ENCODE peak calls at places on chromosomes 2 and 18, in nine cellular contexts. U is astrocyte of the spinal cord, Y is cardiac muscle cell, K is tibial nerve, H is gastrocnemius medialis, Q is brain microvascular endothelial cell, E is H9, Z is kidney epithelial cell, D is astrocyte of the cerebellum. A is an unnamed sample.

GRCh38 chr2:106104332-106105062 is 89.6 kb downstream of the UXS1 start:
- DNase-seq in Q (peak), D (peak), U (peak), H (peak), Y (peak), Z (no peak), E (peak), K (peak), A (peak)

GRCh38 chr2:217349251-217349650 is 489.4 kb upstream of the TNP1 start:
- DNase-seq in Y (no peak), E (no peak), Z (no peak), K (no peak), Q (no peak), H (no peak), U (no peak), D (no peak), A (no peak)

GRCh38 chr2:179898873-179899272 is 37.5 kb upstream of the ZNF385B start:
- DNase-seq in U (peak), E (peak), Q (peak), Y (peak), Z (no peak), D (peak), K (no peak), H (no peak), A (peak)

GRCh38 chr2:203002054-203002821 is 12.4 kb upstream of the NBEAL1 start:
- DNase-seq in Q (no peak), U (no peak), D (no peak), H (no peak), E (no peak), Z (peak), K (no peak), Y (no peak), A (no peak)

GRCh38 chr18:45962461-45962860 is 4.7 kb downstream of the EPG5 start:
- DNase-seq in Z (peak), D (peak), U (peak), E (no peak), Q (peak), Y (peak), K (no peak), H (no peak), A (no peak)

GRCh38 chr2:21288299-21288698 is 164.5 kb downstream of the TDRD15 start:
- DNase-seq in K (no peak), U (no peak), Z (no peak), D (no peak), Y (no peak), H (no peak), Q (no peak), E (no peak), A (no peak)

GRCh38 chr2:147884796-147885195 is 40.0 kb downstream of the ACVR2A start:
- DNase-seq in H (no peak), Q (no peak), K (no peak), E (no peak), U (peak), D (no peak), Y (no peak), Z (no peak), A (no peak)

GRCh38 chr2:128623776-128624424 is 305.2 kb upstream of the HS6ST1 start:
- DNase-seq in U (peak), D (peak), Q (peak), Y (no peak), K (peak), H (no peak), Z (peak), E (no peak), A (no peak)

GRCh38 chr18:30915336-30915988 is 127.1 kb downstream of the DSC3 start:
- DNase-seq in K (no peak), H (no peak), E (no peak), U (no peak), Y (no peak), Z (no peak), D (no peak), Q (no peak), A (no peak)

GRCh38 chr2:18834341-18834740 is 245.0 kb upstream of the NT5C1B start:
- DNase-seq in H (no peak), D (no peak), Y (no peak), K (peak), Z (no peak), U (peak), Q (peak), E (no peak), A (no peak)

GRCh38 chr2:43224571-43225092 is 1.8 kb downstream of the ZFP36L2 start:
- DNase-seq in K (no peak), Q (peak), D (no peak), E (no peak), U (no peak), Y (peak), Z (no peak), H (no peak), A (peak)

GRCh38 chr2:118387509-118387908 is 299.2 kb downstream of the INSIG2 start:
- DNase-seq in K (no peak), U (peak), Q (peak), Y (no peak), H (no peak), D (no peak), E (no peak), Z (peak), A (no peak)

GRCh38 chr2:170817247-170817998 is 736 bp downstream of the GAD1 start:
- DNase-seq in Q (no peak), E (peak), H (no peak), Y (peak), K (no peak), U (peak), D (no peak), Z (no peak), A (peak)

GRCh38 chr2:121695179-121695451 is 41.6 kb downstream of the NIFK start:
- DNase-seq in Z (no peak), Y (no peak), E (no peak), D (no peak), K (no peak), Q (no peak), H (no peak), U (peak), A (no peak)

GRCh38 chr18:5574843-5575242 is 31.0 kb upstream of the EPB41L3 start:
- DNase-seq in Q (no peak), U (no peak), D (no peak), Z (no peak), Y (no peak), H (no peak), K (no peak), E (no peak), A (no peak)

GRCh38 chr2:171431677-171432167 is 2.1 kb downstream of the METTL8 start:
- DNase-seq in K (no peak), H (no peak), E (peak), Z (no peak), Y (no peak), D (no peak), Q (no peak), U (no peak), A (no peak)

GRCh38 chr2:60581461-60582282 is 28.2 kb upstream of the BCL11A start:
- DNase-seq in E (peak), Q (peak), K (peak), Y (peak), D (no peak), H (peak), Z (no peak), U (peak), A (peak)

GRCh38 chr2:171670655-171671054 is 16.6 kb upstream of the DYNC1I2 start:
- DNase-seq in U (no peak), K (no peak), H (no peak), Z (no peak), Q (peak), D (no peak), E (no peak), Y (no peak), A (no peak)

GRCh38 chr2:127128508-127128907 is 21.6 kb upstream of the BIN1 start:
- DNase-seq in Q (no peak), U (no peak), Y (peak), H (no peak), E (peak), Z (no peak), D (no peak), K (no peak), A (no peak)

GRCh38 chr2:239154971-239155805 is 245.6 kb downstream of the HDAC4 start:
- DNase-seq in U (no peak), E (peak), Q (no peak), H (peak), Y (no peak), K (no peak), Z (no peak), D (no peak), A (peak)

GRCh38 chr2:122960727-122961641 is 1064.1 kb upstream of the CNTNAP5 start:
- DNase-seq in D (peak), Z (peak), Q (peak), H (no peak), E (no peak), Y (no peak), K (no peak), U (peak), A (no peak)

GRCh38 chr2:41913311-41913710 is 134.5 kb upstream of the PKDCC start:
- DNase-seq in K (no peak), Y (no peak), Z (no peak), E (no peak), U (no peak), Q (no peak), D (no peak), H (no peak), A (no peak)

GRCh38 chr18:27824841-27825720 is 351.8 kb downstream of the CDH2 start:
- DNase-seq in E (no peak), H (no peak), Y (no peak), K (no peak), D (no peak), Q (no peak), Z (no peak), U (no peak), A (no peak)

GRCh38 chr18:62384610-62385097 is 59.5 kb downstream of the TNFRSF11A start:
- DNase-seq in H (no peak), D (no peak), U (peak), Y (no peak), Z (no peak), E (peak), K (no peak), Q (no peak), A (peak)

GRCh38 chr2:158501301-158501700 is 44.5 kb downstream of the PKP4 start:
- DNase-seq in Z (no peak), K (no peak), E (no peak), Q (no peak), D (no peak), H (no peak), U (no peak), Y (no peak), A (no peak)

GRCh38 chr2:233466991-233467603 is 99.5 kb downstream of the USP40 start:
- DNase-seq in D (no peak), Y (no peak), K (no peak), Z (no peak), H (peak), Q (no peak), E (no peak), U (no peak), A (no peak)

GRCh38 chr2:216774620-216775019 is 79.3 kb upstream of the IGFBP5 start:
- DNase-seq in E (no peak), U (peak), K (peak), Q (peak), D (peak), Y (peak), H (peak), Z (peak), A (no peak)

GRCh38 chr2:239168575-239168974 is 232.2 kb downstream of the HDAC4 start:
- DNase-seq in E (no peak), Q (no peak), K (no peak), U (no peak), D (no peak), H (peak), Z (no peak), Y (no peak), A (no peak)

GRCh38 chr2:196783431-196784094 is 15.9 kb downstream of the GTF3C3 start:
- DNase-seq in D (no peak), E (no peak), H (no peak), U (peak), K (no peak), Q (peak), Z (no peak), Y (no peak), A (no peak)

GRCh38 chr2:216318470-216318869 is 53.8 kb downstream of the MARCHF4 start:
- DNase-seq in U (no peak), Z (no peak), Q (no peak), K (no peak), D (no peak), E (peak), H (no peak), Y (no peak), A (no peak)

GRCh38 chr2:62727259-62727867 is 21.9 kb downstream of the EHBP1 start:
- DNase-seq in K (no peak), Q (no peak), U (no peak), D (no peak), Y (no peak), E (no peak), Z (no peak), H (no peak), A (no peak)

GRCh38 chr18:48020337-48021250 is 90.1 kb upstream of the SMAD2 start:
- DNase-seq in E (peak), Q (no peak), Y (no peak), Z (no peak), H (no peak), U (no peak), K (no peak), D (no peak), A (no peak)

GRCh38 chr2:199798881-199799580 is 52.0 kb downstream of the FTCDNL1 start:
- DNase-seq in Q (no peak), U (peak), E (no peak), K (no peak), D (peak), H (no peak), Y (no peak), Z (no peak), A (no peak)

GRCh38 chr18:74147491-74147778 is 199 bp downstream of the FBXO15 start:
- DNase-seq in Z (no peak), H (no peak), D (no peak), Y (no peak), K (no peak), U (no peak), E (no peak), Q (no peak), A (no peak)
- TF ChIP-seq CTCF in Z (no peak), H (no peak), D (no peak), Y (no peak), K (peak), U (no peak), E (no peak), Q (no peak), A (no peak)

GRCh38 chr18:49628993-49629795 is 67.3 kb downstream of the LIPG start:
- DNase-seq in K (no peak), Z (no peak), U (no peak), Y (no peak), Q (no peak), D (no peak), H (peak), E (no peak), A (no peak)
- TF ChIP-seq CTCF in K (no peak), Z (peak), U (peak), Y (peak), Q (peak), D (peak), H (no peak), E (peak), A (peak)

GRCh38 chr2:45653584-45653983 is 2.1 kb downstream of the PRKCE start:
- DNase-seq in Y (no peak), E (no peak), Q (no peak), H (no peak), D (peak), K (no peak), U (peak), Z (no peak), A (no peak)

GRCh38 chr2:45650851-45651414 is 542 bp upstream of the PRKCE start:
- DNase-seq in H (peak), Z (peak), U (peak), K (peak), E (peak), Q (peak), Y (peak), D (peak), A (peak)

GRCh38 chr2:45651415-45652089 is at the start of gene PRKCE:
- DNase-seq in U (peak), K (peak), Y (peak), H (peak), D (no peak), Z (no peak), Q (peak), E (peak), A (peak)

GRCh38 chr2:45653125-45653524 is 1.6 kb downstream of the PRKCE start:
- DNase-seq in E (no peak), U (no peak), Q (no peak), D (no peak), H (no peak), Y (no peak), Z (no peak), K (no peak), A (no peak)

GRCh38 chr2:45652090-45653050 is 895 bp downstream of the PRKCE start:
- DNase-seq in U (peak), H (peak), Z (no peak), Q (peak), Y (peak), E (peak), D (no peak), K (peak), A (peak)
- TF ChIP-seq CTCF in U (no peak), H (no peak), Z (no peak), Q (no peak), Y (no peak), E (no peak), D (no peak), K (no peak), A (no peak)

GRCh38 chr2:218981390-218982311 is 3.3 kb downstream of the FEV start:
- DNase-seq in U (no peak), Y (peak), K (no peak), D (no peak), H (no peak), Z (no peak), E (peak), Q (no peak), A (no peak)

GRCh38 chr2:218983263-218983970 is 1.6 kb downstream of the FEV start:
- DNase-seq in Q (no peak), D (no peak), Z (no peak), K (no peak), U (no peak), Y (no peak), E (no peak), H (no peak), A (no peak)

GRCh38 chr2:218982312-218983262 is 2.4 kb downstream of the FEV start:
- DNase-seq in D (no peak), Z (no peak), Y (no peak), K (no peak), U (no peak), H (no peak), Q (no peak), E (no peak), A (no peak)

GRCh38 chr2:218979846-218980738 is 4.9 kb downstream of the FEV start:
- DNase-seq in H (peak), U (peak), K (peak), Z (no peak), Q (peak), Y (peak), E (peak), D (peak), A (peak)

DNA sequence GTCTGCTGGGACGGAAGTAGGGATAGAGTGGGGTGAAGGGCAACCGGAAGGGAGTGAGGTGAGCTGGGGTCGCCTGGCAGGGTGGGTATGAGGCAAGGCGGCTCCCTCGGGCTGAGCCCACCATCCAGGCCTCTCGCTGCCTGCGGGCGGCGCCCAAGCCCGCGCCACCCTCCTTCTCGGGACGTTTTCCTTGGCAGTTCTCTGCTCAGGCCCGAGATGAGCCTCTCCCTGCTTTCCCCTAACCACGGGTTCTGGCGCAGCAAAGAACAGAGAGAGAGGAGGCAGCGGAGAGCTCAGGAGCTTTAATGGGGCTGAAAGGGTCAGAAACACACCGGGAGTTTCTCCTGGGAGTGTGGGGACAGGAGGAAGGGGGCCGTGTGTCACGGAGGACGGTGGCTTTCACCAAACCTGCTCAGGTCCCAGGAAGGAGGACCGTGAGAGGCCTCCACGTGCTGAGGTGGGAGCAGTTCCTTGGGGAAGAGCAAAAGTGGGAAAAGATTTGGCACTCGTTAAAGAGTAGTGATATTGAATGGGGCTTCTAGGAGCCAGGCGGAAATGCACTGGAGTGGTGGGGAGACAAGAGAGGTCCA is 4.1 kb downstream of the FEV start:
- DNase-seq in Q (no peak), U (no peak), D (no peak), H (no peak), K (no peak), Y (no peak), Z (no peak), E (no peak), A (no peak)
- TF ChIP-seq CTCF in Q (peak), U (no peak), D (no peak), H (no peak), K (no peak), Y (no peak), Z (no peak), E (no peak), A (no peak)

A was measured in neural crest cell.